ENCODE peak calls at places on chromosomes 11 and 22, in ten cellular contexts. N is HS-5; S is stimulated activated CD8-positive, alpha-beta memory T cell treated with anti-CD3 and anti-CD28 coated beads, Interleukin-4, amount 100 ng/mL, for 4 hours; P is fibroblast of the conjunctiva; R is sciatic nerve; Q is kidney glomerular epithelial cell; K is NCI-H524 treated with DMSO at 0.1 percent for 48 hours; Z is ACHN; W is EL; G is fibroblast of pulmonary artery. B is an unnamed sample.

GRCh38 chr11:10725114-10725906 is 25.7 kb upstream of the CTR9 start:
- DNase-seq in W (peak), R (no peak), K (no peak), N (peak), P (no peak), Z (peak), Q (peak), S (no peak), G (peak), B (no peak)

GRCh38 chr22:38955926-38956325 is 1.5 kb upstream of the APOBEC3A start:
- DNase-seq in N (no peak), P (no peak), K (no peak), G (no peak), R (no peak), Q (no peak), Z (no peak), W (no peak), S (no peak), B (no peak)

GRCh38 chr11:77287615-77288273 is 13.7 kb downstream of the GDPD4 start:
- DNase-seq in G (peak), S (no peak), P (peak), K (no peak), Z (peak), Q (no peak), N (peak), R (no peak), W (peak), B (no peak)

GRCh38 chr11:117600261-117600783 is 196.7 kb downstream of the DSCAML1 start:
- DNase-seq in W (no peak), Q (no peak), R (no peak), P (no peak), K (peak), N (no peak), Z (no peak), G (no peak), S (no peak), B (peak)

GRCh38 chr11:34305095-34305692 is 52.6 kb downstream of the ABTB2 start:
- DNase-seq in N (no peak), S (no peak), P (no peak), R (no peak), G (no peak), W (no peak), Z (no peak), Q (no peak), K (no peak), B (no peak)

GRCh38 chr11:65650547-65651338 is 12.0 kb downstream of the RELA start:
- DNase-seq in N (no peak), P (no peak), K (no peak), S (no peak), G (no peak), Z (no peak), Q (no peak), W (no peak), R (no peak), B (no peak)

GRCh38 chr11:119671561-119672015 is 57.4 kb downstream of the NECTIN1 start:
- DNase-seq in W (no peak), K (no peak), R (no peak), G (peak), S (no peak), P (peak), Z (no peak), N (no peak), Q (no peak), B (no peak)

GRCh38 chr22:28441720-28442263 is 237.8 kb downstream of the TTC28 start:
- DNase-seq in S (no peak), G (no peak), K (no peak), Q (peak), N (no peak), P (peak), R (no peak), Z (peak), W (no peak), B (no peak)

GRCh38 chr11:119803726-119804294 is 74.8 kb upstream of the NECTIN1 start:
- DNase-seq in S (no peak), R (no peak), G (no peak), W (no peak), Z (no peak), N (no peak), Q (no peak), P (no peak), K (no peak), B (no peak)

GRCh38 chr11:111917788-111918187 is 925 bp upstream of the C11orf52 start:
- DNase-seq in P (no peak), W (no peak), Z (no peak), K (no peak), Q (no peak), G (no peak), S (no peak), R (no peak), N (no peak), B (no peak)

GRCh38 chr11:64090811-64091516 is 55.2 kb downstream of the FLRT1 start:
- DNase-seq in G (peak), Z (no peak), Q (no peak), K (no peak), N (peak), P (peak), S (no peak), W (peak), R (no peak), B (no peak)

GRCh38 chr11:113242767-113243397 is 71.5 kb upstream of the TTC12 start:
- DNase-seq in Q (no peak), P (peak), W (peak), Z (no peak), K (no peak), S (no peak), G (peak), N (no peak), R (no peak), B (no peak)

GRCh38 chr11:74820763-74821162 is 72.1 kb downstream of the RNF169 start:
- DNase-seq in Q (peak), S (no peak), N (peak), R (no peak), K (no peak), Z (peak), W (peak), P (peak), G (peak), B (no peak)

GRCh38 chr11:87425391-87425790 is 387.7 kb downstream of the TMEM135 start:
- DNase-seq in R (no peak), Z (no peak), P (no peak), W (peak), Q (no peak), N (peak), G (no peak), S (no peak), K (no peak), B (no peak)

GRCh38 chr11:128765571-128766530 is 72.0 kb downstream of the FLI1 start:
- DNase-seq in G (peak), K (no peak), R (no peak), N (no peak), Q (no peak), P (peak), S (no peak), Z (no peak), W (no peak), B (no peak)

GRCh38 chr11:72229336-72229924 is 4.9 kb downstream of the INPPL1 start:
- DNase-seq in R (no peak), P (no peak), Z (no peak), K (no peak), S (no peak), G (no peak), Q (no peak), W (no peak), N (no peak), B (no peak)

GRCh38 chr11:1858576-1858975 is 5.7 kb downstream of the LSP1 start:
- DNase-seq in Q (no peak), P (no peak), W (no peak), R (no peak), K (no peak), Z (no peak), G (no peak), N (no peak), S (no peak), B (no peak)

GRCh38 chr11:88695701-88696414 is 358.3 kb upstream of the CTSC start:
- DNase-seq in R (no peak), K (no peak), S (no peak), N (no peak), G (no peak), Z (no peak), Q (no peak), P (no peak), W (no peak), B (no peak)

GRCh38 chr11:121416909-121417567 is 35.1 kb upstream of the SORL1 start:
- DNase-seq in S (no peak), Q (no peak), K (no peak), R (peak), P (peak), W (peak), N (peak), Z (peak), G (peak), B (peak)

GRCh38 chr22:44828193-44828592 is 75.8 kb downstream of the ARHGAP8 start:
- DNase-seq in K (no peak), Z (peak), G (no peak), S (no peak), P (no peak), N (no peak), W (no peak), Q (no peak), R (no peak), B (no peak)

GRCh38 chr22:42383851-42384417 is 48.3 kb downstream of the NFAM1 start:
- DNase-seq in K (no peak), P (no peak), R (no peak), W (no peak), N (no peak), S (no peak), Z (no peak), G (no peak), Q (no peak), B (no peak)

GRCh38 chr22:49962012-49962750 is 1.6 kb downstream of the PIM3 start:
- DNase-seq in P (peak), W (peak), S (peak), Z (peak), G (peak), R (peak), Q (peak), K (no peak), N (peak), B (peak)

GRCh38 chr22:29798318-29798717 is 31.1 kb downstream of the UQCR10 start:
- DNase-seq in P (no peak), Z (no peak), W (no peak), K (no peak), N (no peak), Q (no peak), R (no peak), S (no peak), G (peak), B (no peak)

GRCh38 chr11:834371-835316 is 1.9 kb downstream of the CD151 start:
- DNase-seq in Q (peak), K (no peak), Z (peak), P (peak), S (no peak), G (peak), R (no peak), N (peak), W (peak), B (peak)

GRCh38 chr11:76824980-76825725 is 35.6 kb upstream of the ACER3 start:
- DNase-seq in P (no peak), R (no peak), G (peak), K (no peak), S (no peak), Z (no peak), Q (no peak), N (no peak), W (peak), B (peak)

GRCh38 chr11:72787262-72788104 is 6.4 kb downstream of the STARD10 start:
- DNase-seq in K (peak), N (no peak), G (no peak), R (no peak), Z (no peak), W (no peak), S (no peak), Q (no peak), P (no peak), B (no peak)

GRCh38 chr11:3745161-3745560 is 52.2 kb downstream of the NUP98 start:
- DNase-seq in Z (no peak), S (no peak), N (no peak), G (no peak), Q (no peak), P (no peak), K (no peak), R (no peak), W (no peak), B (no peak)

GRCh38 chr22:42289671-42290269 is 19.3 kb upstream of the TCF20 start:
- DNase-seq in K (peak), S (no peak), W (no peak), Z (no peak), P (no peak), G (no peak), Q (no peak), N (no peak), R (no peak), B (no peak)

GRCh38 chr11:61092280-61092766 is 10.0 kb upstream of the CD5 start:
- DNase-seq in Q (no peak), W (no peak), N (no peak), Z (no peak), R (no peak), S (no peak), G (no peak), P (no peak), K (no peak), B (peak)

GRCh38 chr22:50439314-50440250 is 35.3 kb downstream of the SBF1 start:
- DNase-seq in W (no peak), P (no peak), Q (no peak), G (no peak), K (no peak), N (no peak), R (no peak), S (no peak), Z (no peak), B (no peak)

GRCh38 chr11:106001304-106002012 is 20.6 kb downstream of the MSANTD4 start:
- DNase-seq in P (no peak), S (no peak), Z (no peak), W (no peak), G (no peak), N (no peak), K (no peak), R (no peak), Q (no peak), B (no peak)

GRCh38 chr11:83685730-83686129 is 399.6 kb upstream of the CCDC90B start:
- DNase-seq in R (no peak), P (no peak), N (no peak), K (no peak), G (no peak), Q (no peak), Z (no peak), S (no peak), W (no peak), B (no peak)

GRCh38 chr11:63906585-63906984 is 10.4 kb downstream of the RCOR2 start:
- DNase-seq in Z (peak), W (no peak), N (no peak), S (no peak), G (peak), K (no peak), Q (no peak), R (no peak), P (no peak), B (no peak)

B was measured in cardiac septum.